ENCODE peak calls at places on chromosomes 13 and 19, in four cellular contexts. R is body of pancreas, M is B cell, D is left lung. V is an unnamed sample.

GRCh38 chr19:46828484-46828883 is 22.2 kb downstream of the AP2S1 start:
- DNase-seq in R (no peak), M (no peak), D (no peak), V (peak; percentile 91)

GRCh38 chr19:15991602-15992001 is 42.8 kb downstream of the OR10H4 start:
- DNase-seq in R (no peak), M (no peak), D (no peak), V (no peak)

GRCh38 chr13:25171517-25172302 is at the start of gene AMER2:
- DNase-seq in R (peak; percentile 61), M (peak; percentile 36), D (peak; percentile 77), V (peak; percentile 21)

GRCh38 chr13:51523082-51523518 is 61.2 kb upstream of the WDFY2 start:
- DNase-seq in R (peak; percentile 16), M (no peak), D (no peak), V (peak; percentile 52)

GRCh38 chr19:31127132-31127967 is 221.9 kb downstream of the TSHZ3 start:
- DNase-seq in R (no peak), M (no peak), D (no peak), V (no peak)

GRCh38 chr13:57666131-57666530 is 34.6 kb downstream of the PCDH17 start:
- DNase-seq in R (no peak), M (no peak), D (no peak), V (no peak)

GRCh38 chr19:2693492-2693891 is 9.0 kb downstream of the GNG7 start:
- DNase-seq in R (no peak), M (no peak), D (no peak), V (no peak)

GRCh38 chr19:45716314-45717130 is 14.2 kb downstream of the FBXO46 start:
- DNase-seq in R (peak; percentile 43), M (no peak), D (no peak), V (peak; percentile 19)

GRCh38 chr13:37409756-37410155 is 188.8 kb downstream of the POSTN start:
- DNase-seq in R (no peak), M (no peak), D (no peak), V (no peak)

GRCh38 chr13:108728370-108728769 is 99.0 kb downstream of the MYO16 start:
- DNase-seq in R (no peak), M (no peak), D (no peak), V (no peak)

GRCh38 chr13:70960841-70961443 is 852.7 kb upstream of the KLHL1 start:
- DNase-seq in R (no peak), M (no peak), D (no peak), V (peak; percentile 4)

GRCh38 chr13:49669735-49670309 is 21.5 kb downstream of the EBPL start:
- DNase-seq in R (peak; percentile 67), M (peak; percentile 58), D (no peak), V (peak; percentile 41)

GRCh38 chr19:31160346-31160926 is 188.8 kb downstream of the TSHZ3 start:
- DNase-seq in R (no peak), M (no peak), D (no peak), V (no peak)

GRCh38 chr13:108961542-108962125 is 332.2 kb downstream of the MYO16 start:
- DNase-seq in R (no peak), M (peak; percentile 28), D (no peak), V (peak; percentile 4)

GRCh38 chr13:103203750-103204330 is 137.6 kb upstream of the SLC10A2 start:
- DNase-seq in R (no peak), M (no peak), D (no peak), V (no peak)

GRCh38 chr19:455031-455705 is 5.7 kb downstream of the SHC2 start:
- DNase-seq in R (no peak), M (no peak), D (peak; percentile 73), V (no peak)

GRCh38 chr19:41847351-41848105 is 2.7 kb downstream of the DMRTC2 start:
- DNase-seq in R (no peak), M (no peak), D (no peak), V (no peak)

GRCh38 chr13:30569901-30570576 is 47.7 kb upstream of the USPL1 start:
- DNase-seq in R (no peak), M (no peak), D (no peak), V (peak; percentile 21)

GRCh38 chr19:19488875-19489690 is 26.3 kb downstream of the TSSK6 start:
- DNase-seq in R (peak; percentile 82), M (peak; percentile 65), D (peak; percentile 88), V (peak; percentile 96)

GRCh38 chr19:28486934-28487333 is 726.0 kb downstream of the UQCRFS1 start:
- DNase-seq in R (no peak), M (no peak), D (no peak), V (no peak)

GRCh38 chr13:79485451-79485850 is 4.5 kb downstream of the NDFIP2 start:
- DNase-seq in R (no peak), M (no peak), D (no peak), V (no peak)

GRCh38 chr13:75739244-75739868 is 103.2 kb downstream of the LMO7 start:
- DNase-seq in R (no peak), M (no peak), D (no peak), V (no peak)

GRCh38 chr13:110138009-110138699 is 168.8 kb downstream of the COL4A1 start:
- DNase-seq in R (peak; percentile 67), M (peak; percentile 41), D (peak; percentile 95), V (peak; percentile 86)

GRCh38 chr19:31560021-31560770 is 211.0 kb upstream of the TSHZ3 start:
- DNase-seq in R (no peak), M (no peak), D (no peak), V (no peak)

GRCh38 chr19:7646426-7646700 is 9.5 kb downstream of the STXBP2 start:
- DNase-seq in R (no peak), M (no peak), D (peak; percentile 77), V (no peak)
- TF ChIP-seq CTCF in R (no peak), M (no peak), D (no peak), V (no peak)

GRCh38 chr19:33221641-33222040 is 4.0 kb downstream of the SLC7A10 start:
- DNase-seq in R (no peak), M (no peak), D (peak; percentile 55), V (no peak)

GRCh38 chr19:33217881-33218280 is 7.8 kb downstream of the SLC7A10 start:
- DNase-seq in R (no peak), M (no peak), D (peak; percentile 57), V (no peak)

GRCh38 chr19:33220735-33221134 is 4.9 kb downstream of the SLC7A10 start:
- DNase-seq in R (no peak), M (no peak), D (peak; percentile 65), V (no peak)

GRCh38 chr19:33220115-33220514 is 5.5 kb downstream of the SLC7A10 start:
- DNase-seq in R (no peak), M (no peak), D (peak; percentile 67), V (no peak)

DNA sequence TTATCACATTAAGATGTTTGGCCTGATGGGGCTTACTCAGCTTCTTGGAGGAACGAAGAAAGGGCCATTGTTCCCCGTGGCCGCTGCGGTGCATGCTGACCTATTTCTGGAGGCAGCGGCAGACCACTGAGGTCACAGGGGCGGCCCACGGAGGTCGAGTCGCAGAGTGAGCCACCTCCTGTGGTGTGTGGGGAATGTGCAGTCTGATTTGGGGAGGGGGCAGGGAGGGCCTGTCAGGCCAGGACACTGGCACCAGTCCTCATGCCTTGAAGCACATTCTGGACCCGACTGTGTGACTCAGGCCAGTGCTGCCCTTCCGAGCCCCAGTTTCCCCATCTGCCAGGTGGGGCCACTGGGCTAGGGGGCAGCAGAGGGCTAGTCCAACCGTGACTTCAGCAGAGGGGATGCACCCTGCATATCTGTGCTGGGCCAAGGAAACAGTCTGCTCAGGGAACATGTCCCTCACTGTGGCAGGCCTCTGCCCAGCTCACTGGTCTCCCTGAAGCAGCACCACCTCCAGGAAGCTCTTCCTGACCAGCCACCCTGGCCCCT is 6.3 kb downstream of the SLC7A10 start:
- DNase-seq in R (no peak), M (no peak), D (peak; percentile 51), V (peak; percentile 27)
- TF ChIP-seq CTCF in R (no peak), M (no peak), D (no peak), V (peak; percentile 17)

DNA sequence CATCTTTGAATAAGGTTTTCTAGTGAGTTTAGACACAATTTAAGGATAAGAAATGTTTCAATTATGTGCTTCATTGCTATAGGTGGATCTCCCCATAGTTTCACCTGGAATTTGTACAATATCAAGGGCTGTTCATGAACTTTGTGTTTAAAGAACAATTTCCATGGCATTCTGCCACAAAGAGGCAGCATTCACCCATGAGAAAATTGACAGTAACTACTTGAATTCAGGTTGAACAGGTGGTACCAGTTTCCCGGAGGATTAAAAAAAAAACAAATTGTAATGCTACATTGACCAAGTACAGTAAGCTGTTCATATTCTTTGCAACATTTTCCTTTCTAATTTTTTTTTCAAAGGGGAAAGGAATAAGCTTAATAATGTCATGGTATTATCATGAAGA is 9.1 kb downstream of the SLITRK5 start:
- DNase-seq in R (no peak), M (no peak), D (no peak), V (no peak)
- TF ChIP-seq CTCF in R (no peak), M (no peak), D (no peak), V (no peak)

GRCh38 chr13:63446329-63446728 is 2030.7 kb upstream of the PCDH20 start:
- DNase-seq in R (no peak), M (no peak), D (no peak), V (no peak)

GRCh38 chr13:63448654-63449053 is 2033.0 kb upstream of the PCDH20 start:
- DNase-seq in R (no peak), M (no peak), D (no peak), V (no peak)

GRCh38 chr13:63449549-63449948 is 2033.9 kb upstream of the PCDH20 start:
- DNase-seq in R (no peak), M (no peak), D (no peak), V (no peak)
- TF ChIP-seq CTCF in R (no peak), M (no peak), D (no peak), V (no peak)

DNA sequence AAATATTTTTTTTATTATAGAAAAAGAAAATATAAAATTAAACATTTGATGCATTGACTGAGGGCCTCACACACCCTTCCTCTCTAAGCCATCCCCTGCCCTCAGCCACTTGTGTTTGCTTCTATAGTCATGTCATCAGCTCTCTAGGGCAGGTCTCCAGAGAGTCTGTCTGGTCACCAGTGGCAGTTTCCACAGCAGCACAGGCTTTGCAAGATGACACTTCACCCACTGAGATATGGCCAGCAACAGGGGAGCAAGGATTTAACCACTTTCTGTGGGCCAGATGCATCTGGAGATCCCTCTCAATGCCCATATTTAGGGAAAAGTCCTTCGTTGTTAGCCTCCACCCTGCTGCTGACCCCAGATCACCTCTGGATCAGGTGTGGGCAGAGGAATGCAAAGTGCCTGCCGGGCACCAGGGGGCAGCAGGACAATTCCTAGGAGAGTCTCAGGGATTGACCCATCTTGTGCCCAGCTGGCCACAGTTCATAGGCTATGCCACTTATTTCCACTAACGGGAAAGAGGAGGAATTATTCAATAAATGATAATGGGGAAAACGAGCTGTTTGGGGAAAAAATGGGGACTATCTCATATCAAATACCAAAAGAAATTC is 4.8 kb downstream of the ABCC4 start:
- DNase-seq in R (peak; percentile 67), M (peak; percentile 35), D (no peak), V (peak; percentile 34)
- TF ChIP-seq CTCF in R (peak; percentile 66), M (peak; percentile 40), D (peak; percentile 52), V (peak; percentile 52)

GRCh38 chr13:28137556-28137955 is 789 bp upstream of the PAN3 start:
- DNase-seq in R (peak; percentile 16), M (no peak), D (no peak), V (no peak)

GRCh38 chr13:28136916-28137315 is 1.4 kb upstream of the PAN3 start:
- DNase-seq in R (no peak), M (no peak), D (no peak), V (peak; percentile 30)

GRCh38 chr13:28140433-28141125 is 2.2 kb downstream of the PAN3 start:
- DNase-seq in R (no peak), M (no peak), D (no peak), V (no peak)

GRCh38 chr13:28138756-28139470 is 568 bp downstream of the PAN3 start:
- DNase-seq in R (peak; percentile 80), M (peak; percentile 82), D (peak; percentile 94), V (peak; percentile 96)

GRCh38 chr13:28138012-28138755 is at the start of gene PAN3:
- DNase-seq in R (peak; percentile 93), M (peak; percentile 89), D (peak; percentile 99), V (peak; percentile 91)
- TF ChIP-seq CTCF in R (no peak), M (no peak), D (no peak), V (no peak)

GRCh38 chr13:35953537-35954206 is 177.5 kb downstream of the DCLK1 start:
- DNase-seq in R (peak; percentile 52), M (no peak), D (no peak), V (no peak)
- TF ChIP-seq CTCF in R (no peak), M (no peak), D (peak; percentile 45), V (no peak)

V was measured in activated CD8-positive, alpha-beta T cell treated with anti-CD3 and anti-CD28 coated beads for 36 hours.